ENCODE peak calls at places on chromosomes 2 and 18, in nine cellular contexts. Y is GOT3; K is HTR-8/SVneo; X is memory B cell; W is posterior cingulate gyrus; F is progenitor cell of endocrine pancreas; Q is stimulated activated CD4-positive, alpha-beta T cell treated with anti-CD3 and anti-CD28 coated beads, Interleukin-2, amount 100 ng/mL, for 48 hours; J is MV-4-11; N is DND-41. I is an unnamed sample.

GRCh38 chr2:230885467-230886130 is 20.9 kb downstream of the ITM2C start:
- DNase-seq in Y (no peak), K (no peak), X (no peak), W (no peak), F (no peak), Q (no peak), J (peak; percentile 90), N (peak; percentile 46), I (no peak)

GRCh38 chr18:2901405-2901989 is 54.7 kb downstream of the EMILIN2 start:
- DNase-seq in Y (no peak), K (no peak), X (no peak), W (no peak), F (no peak), Q (no peak), J (no peak), N (no peak), I (no peak)

GRCh38 chr2:46936566-46936965 is 21.0 kb upstream of the MCFD2 start:
- DNase-seq in Y (no peak), K (no peak), X (no peak), W (no peak), F (no peak), Q (no peak), J (no peak), N (no peak), I (no peak)

GRCh38 chr18:24924066-24924716 is 427.8 kb downstream of the ZNF521 start:
- DNase-seq in Y (no peak), K (no peak), X (no peak), W (no peak), F (no peak), Q (no peak), J (no peak), N (no peak), I (no peak)

GRCh38 chr2:69911985-69912563 is 2.8 kb upstream of the MXD1 start:
- DNase-seq in Y (no peak), K (peak; percentile 45), X (no peak), W (no peak), F (no peak), Q (no peak), J (peak; percentile 56), N (no peak), I (peak; percentile 48)

GRCh38 chr2:106269591-106270291 is 75.6 kb upstream of the UXS1 start:
- DNase-seq in Y (no peak), K (no peak), X (peak; percentile 28), W (no peak), F (no peak), Q (peak; percentile 10), J (peak; percentile 14), N (no peak), I (no peak)

GRCh38 chr2:169824373-169825333 is at the start of gene METTL5:
- DNase-seq in Y (peak; percentile 58), K (peak; percentile 85), X (peak; percentile 80), W (peak; percentile 86), F (peak; percentile 83), Q (peak; percentile 81), J (peak; percentile 70), N (peak; percentile 79), I (peak; percentile 61)

GRCh38 chr18:74446631-74447403 is 10.3 kb downstream of the DIPK1C start:
- DNase-seq in Y (no peak), K (no peak), X (no peak), W (no peak), F (no peak), Q (no peak), J (no peak), N (no peak), I (no peak)

GRCh38 chr2:81324046-81324445 is 1019.5 kb upstream of the LRRTM1 start:
- DNase-seq in Y (no peak), K (no peak), X (no peak), W (no peak), F (no peak), Q (no peak), J (no peak), N (no peak), I (no peak)

GRCh38 chr18:5457467-5457957 is 86.3 kb downstream of the EPB41L3 start:
- DNase-seq in Y (no peak), K (no peak), X (no peak), W (no peak), F (no peak), Q (no peak), J (no peak), N (no peak), I (no peak)

GRCh38 chr2:10202136-10202535 is 79.6 kb downstream of the RRM2 start:
- DNase-seq in Y (no peak), K (no peak), X (no peak), W (no peak), F (no peak), Q (no peak), J (no peak), N (no peak), I (no peak)

I was measured in HL-60.